ENCODE peak calls at places on chromosomes 13 and 19, in six cellular contexts. E is anterior cingulate cortex, L is GM23338, K is iris pigment epithelial cell, O is neural crest cell, Z is NCI-H1417. C is an unnamed sample.

GRCh38 chr13:32639502-32640105 is 53.4 kb downstream of the PDS5B start:
- DNase-seq in K (peak), E (no peak), O (peak), Z (peak), L (peak), C (peak)

GRCh38 chr19:53195265-53195879 is 2.2 kb upstream of the ZNF665 start:
- DNase-seq in L (peak), K (peak), O (peak), E (peak), Z (peak), C (peak)

GRCh38 chr13:44191504-44192171 is 182.0 kb upstream of the SERP2 start:
- DNase-seq in L (peak), Z (peak), K (peak), O (peak), E (peak), C (peak)

GRCh38 chr13:40589285-40590109 is 76.9 kb downstream of the FOXO1 start:
- DNase-seq in E (no peak), O (no peak), Z (no peak), K (peak), L (no peak), C (peak)

GRCh38 chr13:50537029-50537428 is 306.5 kb downstream of the DLEU7 start:
- DNase-seq in Z (no peak), E (no peak), O (no peak), L (no peak), K (no peak), C (no peak)

GRCh38 chr19:54133312-54133956 is 4.1 kb upstream of the CNOT3 start:
- DNase-seq in O (no peak), K (no peak), L (peak), Z (peak), E (no peak), C (peak)

GRCh38 chr13:41133951-41134350 is 1.3 kb upstream of the KBTBD6 start:
- DNase-seq in E (no peak), Z (no peak), K (no peak), O (no peak), L (no peak), C (no peak)

GRCh38 chr19:47719047-47719885 is 6.0 kb downstream of the EHD2 start:
- DNase-seq in Z (peak), O (no peak), E (peak), K (peak), L (no peak), C (peak)

GRCh38 chr13:39038569-39038898 is 278 bp downstream of the NHLRC3 start:
- DNase-seq in E (peak), Z (no peak), O (no peak), L (no peak), K (peak), C (no peak)

GRCh38 chr19:20244356-20244755 is 77.3 kb downstream of the ZNF486 start:
- DNase-seq in E (no peak), Z (no peak), K (no peak), L (no peak), O (no peak), C (no peak)

GRCh38 chr19:11152318-11153062 is 3.1 kb downstream of the SPC24 start:
- DNase-seq in Z (no peak), O (no peak), L (no peak), K (peak), E (no peak), C (no peak)

GRCh38 chr13:50747939-50748338 is 95.6 kb downstream of the DLEU7 start:
- DNase-seq in K (no peak), O (no peak), E (no peak), L (no peak), Z (no peak), C (no peak)

GRCh38 chr13:37316935-37317334 is 211.5 kb upstream of the CSNK1A1L start:
- DNase-seq in E (no peak), K (no peak), Z (no peak), O (no peak), L (no peak), C (no peak)

GRCh38 chr13:100941811-100942361 is 267.3 kb upstream of the TMTC4 start:
- DNase-seq in O (no peak), L (no peak), E (no peak), K (no peak), Z (no peak), C (peak)

GRCh38 chr13:27269114-27269665 is 1.4 kb upstream of the RASL11A start:
- DNase-seq in E (no peak), L (no peak), O (no peak), Z (no peak), K (no peak), C (no peak)

GRCh38 chr13:35475960-35476943 is at the start of gene MAB21L1:
- DNase-seq in Z (peak), E (no peak), L (peak), K (peak), O (peak), C (peak)

C was measured in left kidney.